ENCODE peak calls at places on chromosomes 11 and 22, in seven cellular contexts. O is mesenchymal stem cell, X is neuronal stem cell, G is IMR-90, K is H9, Z is H1, S is trophoblast cell. E is an unnamed sample.

GRCh38 chr22:36194971-36195370 is 6.6 kb downstream of the APOL4 start:
- DNase-seq in K (peak), O (peak), G (peak), S (peak), Z (peak), X (peak), E (peak)

GRCh38 chr11:32891657-32892354 is 805 bp upstream of the QSER1 start:
- DNase-seq in S (no peak), O (peak), Z (no peak), X (no peak), K (no peak), G (no peak), E (peak)

GRCh38 chr11:75668508-75669297 is at the start of gene MAP6:
- DNase-seq in Z (no peak), X (peak), S (no peak), K (peak), O (no peak), G (no peak), E (peak)

GRCh38 chr22:38049812-38050619 is 7.2 kb upstream of the PICK1 start:
- DNase-seq in X (no peak), S (no peak), O (no peak), G (no peak), K (no peak), Z (no peak), E (no peak)

GRCh38 chr11:22666700-22667439 is 459 bp downstream of the GAS2 start:
- DNase-seq in Z (peak), S (no peak), G (no peak), X (peak), K (peak), O (peak), E (peak)

GRCh38 chr11:45042560-45042959 is 91.9 kb upstream of the TP53I11 start:
- DNase-seq in Z (no peak), K (no peak), X (no peak), O (no peak), G (no peak), S (peak), E (no peak)

GRCh38 chr11:115581871-115582639 is 77.8 kb upstream of the CADM1 start:
- DNase-seq in Z (peak), K (peak), X (no peak), S (no peak), O (no peak), G (peak), E (peak)

GRCh38 chr22:32013200-32013599 is 29.9 kb upstream of the SLC5A1 start:
- DNase-seq in O (no peak), G (no peak), K (no peak), Z (no peak), S (no peak), X (no peak), E (no peak)

GRCh38 chr22:36775589-36775965 is 342 bp downstream of the IFT27 start:
- DNase-seq in G (peak), O (no peak), X (peak), K (no peak), Z (no peak), S (peak), E (peak)

GRCh38 chr22:27930246-27931060 is 11.4 kb upstream of the PITPNB start:
- DNase-seq in O (no peak), G (peak), S (peak), X (no peak), Z (no peak), K (no peak), E (peak)

GRCh38 chr11:94203070-94203469 is 74.4 kb downstream of the PANX1 start:
- DNase-seq in X (no peak), O (no peak), Z (no peak), S (no peak), G (no peak), K (no peak), E (no peak)

GRCh38 chr11:74701351-74701750 is 29.9 kb downstream of the CHRDL2 start:
- DNase-seq in Z (peak), S (peak), K (peak), G (no peak), X (no peak), O (no peak), E (peak)

GRCh38 chr11:8355418-8355742 is 91.7 kb upstream of the LMO1 start:
- DNase-seq in K (no peak), G (no peak), S (no peak), X (no peak), O (no peak), Z (no peak), E (no peak)

GRCh38 chr11:123527947-123528346 is 97.9 kb downstream of the GRAMD1B start:
- DNase-seq in X (no peak), G (no peak), S (no peak), K (no peak), O (no peak), Z (no peak), E (no peak)

GRCh38 chr11:113363406-113363805 is 24.2 kb upstream of the ANKK1 start:
- DNase-seq in Z (no peak), K (no peak), O (no peak), S (peak), X (no peak), G (no peak), E (no peak)

GRCh38 chr22:49514211-49514610 is 313.5 kb downstream of the BRD1 start:
- DNase-seq in O (no peak), X (no peak), G (no peak), K (peak), S (no peak), Z (no peak), E (no peak)

GRCh38 chr22:29306175-29306829 is at the start of gene GAS2L1:
- DNase-seq in S (peak), X (peak), Z (peak), O (peak), K (peak), G (peak), E (peak)

GRCh38 chr11:6606471-6607189 is 3.1 kb downstream of the ILK start:
- DNase-seq in X (peak), K (peak), O (peak), S (peak), Z (peak), G (peak), E (peak)

GRCh38 chr11:6357222-6357621 is 33.1 kb upstream of the SMPD1 start:
- DNase-seq in X (no peak), K (no peak), Z (no peak), S (peak), G (peak), O (peak), E (peak)

GRCh38 chr22:48554893-48555552 is 1272.7 kb downstream of the BRD1 start:
- DNase-seq in K (peak), G (no peak), S (no peak), Z (no peak), X (no peak), O (no peak), E (peak)

GRCh38 chr11:81839016-81839415 is 894.6 kb downstream of the FAM181B start:
- DNase-seq in Z (no peak), X (no peak), G (no peak), O (no peak), S (no peak), K (no peak), E (no peak)

GRCh38 chr11:15613799-15614198 is 499.1 kb downstream of the INSC start:
- DNase-seq in S (no peak), G (no peak), K (no peak), Z (no peak), O (peak), X (no peak), E (no peak)

GRCh38 chr22:44885806-44886360 is 123.9 kb downstream of the PHF21B start:
- DNase-seq in K (no peak), X (no peak), G (no peak), S (no peak), O (no peak), Z (no peak), E (no peak)

GRCh38 chr11:59216654-59217640 is 4.2 kb upstream of the MPEG1 start:
- DNase-seq in K (no peak), S (peak), X (no peak), Z (no peak), G (peak), O (no peak), E (no peak)

GRCh38 chr11:2129699-2130366 is 9.4 kb downstream of the IGF2 start:
- DNase-seq in G (no peak), Z (no peak), S (no peak), K (no peak), O (no peak), X (no peak), E (no peak)

GRCh38 chr11:44737222-44737621 is 10.5 kb downstream of the TSPAN18 start:
- DNase-seq in K (no peak), S (no peak), X (no peak), O (no peak), G (no peak), Z (no peak), E (no peak)

GRCh38 chr11:120400564-120401364 is 64.6 kb downstream of the ARHGEF12 start:
- DNase-seq in S (peak), K (no peak), Z (no peak), X (no peak), G (peak), O (peak), E (peak)

GRCh38 chr11:64271339-64272132 is 12.9 kb downstream of the BAD start:
- DNase-seq in Z (peak), X (peak), S (peak), G (peak), O (peak), K (peak), E (peak)

GRCh38 chr11:61803889-61804647 is 11.4 kb downstream of the FEN1 start:
- DNase-seq in Z (no peak), S (no peak), X (no peak), O (no peak), K (no peak), G (peak), E (no peak)

GRCh38 chr22:28435271-28435825 is 244.3 kb downstream of the TTC28 start:
- DNase-seq in S (peak), Z (no peak), X (no peak), G (no peak), K (no peak), O (no peak), E (no peak)

GRCh38 chr11:108788565-108789199 is 123.8 kb downstream of the DDX10 start:
- DNase-seq in Z (no peak), K (peak), G (peak), S (peak), O (peak), X (peak), E (peak)

GRCh38 chr11:18844753-18845367 is 53.3 kb upstream of the PTPN5 start:
- DNase-seq in Z (no peak), K (peak), G (peak), O (peak), X (no peak), S (peak), E (peak)

GRCh38 chr11:10322830-10323792 is 18.2 kb downstream of the ADM start:
- DNase-seq in K (no peak), X (no peak), G (peak), S (peak), O (peak), Z (no peak), E (peak)

GRCh38 chr11:78926633-78927347 is 352.1 kb upstream of the NARS2 start:
- DNase-seq in O (no peak), Z (no peak), S (no peak), X (no peak), G (peak), K (no peak), E (no peak)

GRCh38 chr22:31826443-31826842 is 72.6 kb downstream of the DEPDC5 start:
- DNase-seq in K (no peak), G (no peak), S (no peak), O (no peak), X (no peak), Z (no peak), E (no peak)

GRCh38 chr11:31529701-31530100 is 20.1 kb downstream of the ELP4 start:
- DNase-seq in G (no peak), K (no peak), S (no peak), Z (no peak), X (no peak), O (no peak), E (no peak)

GRCh38 chr22:19976671-19977070 is 35.1 kb upstream of the TXNRD2 start:
- DNase-seq in K (no peak), G (no peak), S (no peak), X (no peak), Z (no peak), O (no peak), E (no peak)

GRCh38 chr22:19977296-19978243 is 36.0 kb upstream of the TXNRD2 start:
- DNase-seq in G (no peak), O (no peak), Z (no peak), K (no peak), X (no peak), S (peak), E (no peak)

GRCh38 chr22:19980766-19981165 is 35.9 kb downstream of the ARVCF start:
- DNase-seq in S (peak), G (no peak), Z (no peak), O (no peak), X (no peak), K (no peak), E (no peak)

GRCh38 chr22:19979712-19980493 is 36.7 kb downstream of the ARVCF start:
- DNase-seq in X (no peak), S (no peak), K (no peak), Z (no peak), O (no peak), G (no peak), E (no peak)

DNA sequence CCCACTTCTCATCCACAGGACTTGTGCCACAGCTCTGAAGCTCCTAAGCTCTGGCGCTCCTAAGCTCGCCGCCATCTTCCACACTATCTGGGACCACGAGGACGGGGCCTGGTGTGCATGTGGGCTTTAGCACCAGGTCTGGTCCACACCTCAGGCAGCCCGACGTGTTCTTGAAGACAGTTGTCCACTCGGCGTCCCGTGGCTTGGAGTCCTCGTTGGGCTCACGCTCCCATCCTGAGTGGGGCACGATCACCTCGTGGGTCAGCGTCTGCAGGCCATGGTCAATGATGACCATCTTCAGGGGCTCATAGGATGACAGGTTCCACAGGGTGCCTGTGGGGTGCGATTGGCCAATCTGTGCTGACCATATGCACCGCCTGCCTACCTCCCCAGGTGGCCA is 37.1 kb upstream of the TXNRD2 start:
- DNase-seq in K (no peak), S (no peak), G (no peak), Z (no peak), X (no peak), O (no peak), E (no peak)
- H3K18ac ChIP-seq in K (no peak), S (no peak), G (no peak), Z (no peak), X (no peak), O (no peak), E (no peak)

DNA sequence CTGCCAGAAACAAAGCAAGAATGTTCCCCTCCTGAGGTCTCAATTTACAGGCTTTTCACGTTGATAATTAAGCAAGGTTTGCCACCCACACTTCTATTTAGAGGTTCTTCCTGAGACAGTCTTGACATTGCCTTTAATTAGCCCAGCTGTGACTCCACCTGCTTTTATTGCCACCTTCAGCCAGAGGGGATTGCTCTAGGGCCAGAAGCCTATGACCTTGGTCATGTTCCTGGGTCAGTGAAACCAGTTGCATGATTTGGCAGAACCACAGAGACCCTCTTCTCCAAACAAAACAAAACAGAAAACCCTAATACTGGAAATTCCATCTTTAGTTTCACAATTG is 89.8 kb downstream of the APIP start:
- DNase-seq in O (no peak), X (no peak), G (no peak), Z (no peak), S (no peak), K (no peak), E (peak)
- H3K4me2 ChIP-seq in O (no peak), X (no peak), G (no peak), Z (no peak), S (no peak), K (no peak), E (no peak)

GRCh38 chr11:96204721-96205459 is 138.1 kb downstream of the MAML2 start:
- DNase-seq in O (no peak), X (no peak), K (no peak), Z (no peak), G (no peak), S (no peak), E (no peak)

GRCh38 chr11:96205460-96205809 is 137.6 kb downstream of the MAML2 start:
- DNase-seq in K (no peak), X (no peak), O (no peak), Z (no peak), S (no peak), G (no peak), E (no peak)

GRCh38 chr11:96207459-96208449 is 135.2 kb downstream of the MAML2 start:
- DNase-seq in G (peak), K (no peak), X (no peak), Z (no peak), S (no peak), O (peak), E (peak)

GRCh38 chr11:96203567-96204365 is 139.2 kb downstream of the MAML2 start:
- DNase-seq in O (no peak), S (no peak), K (no peak), G (no peak), X (no peak), Z (no peak), E (peak)

GRCh38 chr11:96204366-96204659 is 138.7 kb downstream of the MAML2 start:
- DNase-seq in K (no peak), G (no peak), X (no peak), S (peak), Z (no peak), O (peak), E (no peak)
- H3K18ac ChIP-seq in K (no peak), G (no peak), X (no peak), S (no peak), Z (no peak), O (peak), E (no peak)

DNA sequence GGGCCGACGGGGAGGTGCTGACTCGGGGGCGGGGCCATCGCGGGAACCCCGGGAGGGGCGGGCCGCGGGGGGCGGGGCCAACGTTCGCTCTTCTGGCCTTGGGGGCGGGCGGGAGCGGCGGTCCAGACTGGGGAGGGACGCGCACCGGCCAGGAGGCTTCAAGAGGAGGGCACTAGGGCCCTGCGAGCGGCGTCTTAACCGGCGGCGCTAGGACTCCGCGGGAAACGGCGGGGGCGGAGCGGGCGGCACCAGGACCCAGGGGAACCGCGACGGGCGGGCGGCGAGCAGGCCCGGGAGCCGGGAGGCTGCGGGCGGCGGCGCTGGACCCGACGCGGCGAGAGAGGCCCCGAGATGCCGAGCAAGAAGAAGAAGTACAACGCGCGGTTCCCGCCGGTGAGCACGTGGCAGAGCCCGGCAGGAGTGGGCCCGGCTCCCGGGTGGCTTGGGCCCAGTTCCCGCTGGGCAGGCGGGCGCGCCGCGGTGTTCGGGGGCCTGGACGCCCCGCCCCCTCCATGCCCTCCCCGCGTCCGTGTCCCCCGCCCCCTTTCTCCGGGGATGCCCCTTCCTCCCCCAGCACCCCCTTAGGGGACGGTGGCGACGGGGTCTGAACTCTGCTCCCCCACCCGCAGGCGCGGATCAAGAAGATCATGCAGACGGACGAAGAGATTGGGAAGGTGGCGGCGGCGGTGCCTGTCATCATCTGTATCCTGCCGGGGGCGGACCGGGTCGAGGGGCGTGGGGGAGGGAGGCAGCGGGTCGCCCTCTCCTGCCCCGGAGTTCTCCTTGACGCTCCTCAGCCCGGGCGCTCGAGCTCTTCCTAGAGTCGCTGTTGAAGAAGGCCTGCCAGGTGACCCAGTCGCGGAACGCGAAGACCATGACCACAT is at the start of gene DRAP1:
- DNase-seq in G (peak), K (peak), O (peak), Z (peak), X (peak), S (peak), E (peak)
- H3K4me2 ChIP-seq in G (peak), K (peak), O (peak), Z (peak), X (peak), S (peak), E (peak)

GRCh38 chr22:21593406-21594232 is 26.1 kb downstream of the UBE2L3 start:
- DNase-seq in K (peak), O (no peak), S (peak), Z (no peak), G (no peak), X (no peak), E (peak)

GRCh38 chr22:21602579-21602978 is 27.2 kb downstream of the YDJC start:
- DNase-seq in Z (no peak), O (no peak), K (no peak), S (no peak), G (no peak), X (no peak), E (no peak)

GRCh38 chr22:21594865-21595452 is 27.4 kb downstream of the UBE2L3 start:
- DNase-seq in X (no peak), S (no peak), O (no peak), G (no peak), K (no peak), Z (no peak), E (no peak)

GRCh38 chr22:21599053-21599893 is 30.5 kb downstream of the YDJC start:
- DNase-seq in G (no peak), S (no peak), X (no peak), O (no peak), K (peak), Z (no peak), E (no peak)

GRCh38 chr22:21598302-21598701 is 30.8 kb downstream of the UBE2L3 start:
- DNase-seq in G (no peak), K (no peak), Z (no peak), S (no peak), X (no peak), O (no peak), E (no peak)
- H3K18ac ChIP-seq in G (no peak), K (no peak), Z (no peak), S (no peak), X (no peak), O (no peak), E (no peak)

DNA sequence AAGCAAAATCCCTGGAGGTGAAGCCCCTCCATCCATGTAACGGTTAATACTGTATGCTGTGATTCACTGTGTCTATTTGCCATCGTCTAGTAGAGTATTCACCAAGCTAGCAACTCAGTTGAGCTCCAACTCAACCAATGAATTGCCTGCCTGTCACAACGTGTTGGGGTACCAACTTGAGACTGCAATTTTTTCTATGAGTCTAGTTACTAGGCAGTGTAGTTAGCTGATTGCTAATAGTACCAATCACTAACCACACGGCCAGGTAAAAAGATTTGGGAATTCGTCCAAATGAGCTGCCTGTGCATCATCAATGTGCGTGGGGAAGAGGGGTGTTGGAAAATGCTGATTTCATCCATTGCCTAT is 1.0 kb upstream of the BTG4 start:
- DNase-seq in S (no peak), Z (no peak), G (no peak), X (no peak), O (no peak), K (no peak), E (no peak)
- H3K4me2 ChIP-seq in S (peak), Z (peak), G (peak), X (peak), O (peak), K (peak), E (no peak)